ENCODE peak calls at places on chromosomes 5 and 9, in four cellular contexts. H, J, I and U are unnamed samples.

GRCh38 chr5:144024085-144024484 is 146.4 kb downstream of the YIPF5 start:
- DNase-seq in H (no peak), J (no peak), I (no peak), U (no peak)

GRCh38 chr9:36056896-36057295 is 20.2 kb downstream of the RECK start:
- DNase-seq in H (no peak), J (no peak), I (no peak), U (no peak)

GRCh38 chr9:70484232-70485130 is 70.0 kb upstream of the KLF9 start:
- DNase-seq in H (peak; percentile 57), J (peak; percentile 66), I (no peak), U (no peak)

GRCh38 chr9:111198936-111199335 is 131.1 kb downstream of the OR2K2 start:
- DNase-seq in H (no peak), J (no peak), I (no peak), U (no peak)

GRCh38 chr9:73009649-73010288 is 56.9 kb upstream of the ALDH1A1 start:
- DNase-seq in H (no peak), J (peak; percentile 2), I (no peak), U (no peak)

GRCh38 chr5:55902696-55903095 is 51.5 kb downstream of the IL31RA start:
- DNase-seq in H (no peak), J (peak; percentile 49), I (no peak), U (no peak)

GRCh38 chr5:34412769-34413168 is 243.4 kb upstream of the RAI14 start:
- DNase-seq in H (no peak), J (peak; percentile 18), I (no peak), U (no peak)

GRCh38 chr9:88355166-88355565 is 33.1 kb upstream of the SPIN1 start:
- DNase-seq in H (no peak), J (peak; percentile 73), I (no peak), U (no peak)

GRCh38 chr5:88884435-88884877 is 1.5 kb upstream of the MEF2C start:
- DNase-seq in H (no peak), J (no peak), I (no peak), U (no peak)

GRCh38 chr9:316382-316965 is 101.8 kb downstream of the DOCK8 start:
- DNase-seq in H (no peak), J (no peak), I (no peak), U (no peak)

GRCh38 chr5:127133071-127133470 is 59.8 kb upstream of the C5orf63 start:
- DNase-seq in H (no peak), J (no peak), I (no peak), U (no peak)

GRCh38 chr5:110916373-110917049 is 155.0 kb upstream of the TSLP start:
- DNase-seq in H (no peak), J (peak; percentile 84), I (no peak), U (no peak)

GRCh38 chr9:78289474-78289873 is 7.5 kb upstream of the PSAT1 start:
- DNase-seq in H (no peak), J (no peak), I (no peak), U (no peak)

GRCh38 chr9:77935974-77936373 is 95.6 kb downstream of the GNAQ start:
- DNase-seq in H (no peak), J (no peak), I (no peak), U (no peak)

GRCh38 chr5:74634611-74635286 is 5.8 kb downstream of the ENC1 start:
- DNase-seq in H (no peak), J (no peak), I (no peak), U (no peak)

GRCh38 chr5:94285984-94286383 is 332.4 kb downstream of the KIAA0825 start:
- DNase-seq in H (no peak), J (no peak), I (no peak), U (no peak)

GRCh38 chr9:72022846-72023245 is 37.6 kb downstream of the C9orf57 start:
- DNase-seq in H (no peak), J (peak; percentile 83), I (no peak), U (no peak)

GRCh38 chr5:35436441-35437057 is 181.1 kb upstream of the SPEF2 start:
- DNase-seq in H (no peak), J (peak; percentile 44), I (no peak), U (no peak)

GRCh38 chr9:94643746-94644145 is 4.4 kb upstream of the FBP1 start:
- DNase-seq in H (no peak), J (no peak), I (no peak), U (no peak)

GRCh38 chr5:32628049-32628803 is 42.9 kb downstream of the SUB1 start:
- DNase-seq in H (no peak), J (no peak), I (no peak), U (no peak)

GRCh38 chr5:14177651-14178050 is 34.5 kb downstream of the TRIO start:
- DNase-seq in H (no peak), J (no peak), I (no peak), U (no peak)

GRCh38 chr9:100011062-100011681 is 87.6 kb downstream of the ERP44 start:
- DNase-seq in H (no peak), J (peak; percentile 48), I (no peak), U (no peak)

GRCh38 chr9:112751059-112751795 is 667 bp downstream of the SNX30 start:
- DNase-seq in H (no peak), J (peak; percentile 89), I (no peak), U (peak; percentile 61)

GRCh38 chr5:1726956-1727355 is 72.7 kb downstream of the MRPL36 start:
- DNase-seq in H (no peak), J (no peak), I (no peak), U (no peak)

GRCh38 chr5:133041157-133041784 is 10.5 kb upstream of the HSPA4 start:
- DNase-seq in H (no peak), J (no peak), I (no peak), U (no peak)

GRCh38 chr9:1707291-1707690 is 307.9 kb upstream of the SMARCA2 start:
- DNase-seq in H (no peak), J (no peak), I (no peak), U (no peak)